ENCODE peak calls at places on chromosomes 4 and X, in four cellular contexts. X is fibroblast of lung; O is upper lobe of right lung; D is effector memory CD4-positive, alpha-beta T cell. J is an unnamed sample.

GRCh38 chrX:124212622-124213021 is 119.8 kb upstream of the TEX13D start:
- DNase-seq in D (peak; percentile 11), X (no peak), O (no peak), J (peak; percentile 13)

GRCh38 chr4:124334119-124334518 is 378.4 kb downstream of the ANKRD50 start:
- DNase-seq in X (peak; percentile 94), D (no peak), O (no peak), J (no peak)

GRCh38 chr4:42750091-42750490 is 93.2 kb upstream of the ATP8A1 start:
- DNase-seq in X (no peak), O (no peak), D (no peak), J (peak; percentile 10)

GRCh38 chr4:18722748-18723191 is 701.2 kb upstream of the LCORL start:
- DNase-seq in X (no peak), D (no peak), O (no peak), J (no peak)

GRCh38 chr4:88027611-88028608 is 20.5 kb downstream of the PKD2 start:
- DNase-seq in X (peak; percentile 93), D (no peak), O (no peak), J (no peak)

GRCh38 chr4:186728631-186729271 is 5.1 kb upstream of the FAT1 start:
- DNase-seq in D (no peak), O (no peak), X (no peak), J (no peak)

GRCh38 chrX:2523911-2524310 is 23.1 kb upstream of the DHRSX start:
- DNase-seq in O (no peak), X (no peak), D (no peak), J (no peak)

GRCh38 chr4:165351359-165352130 is 24.1 kb downstream of the MSMO1 start:
- DNase-seq in X (no peak), O (no peak), D (no peak), J (no peak)

GRCh38 chrX:151402719-151403390 is 5.8 kb downstream of the VMA21 start:
- DNase-seq in X (no peak), D (no peak), O (peak; percentile 60), J (no peak)

GRCh38 chr4:151325320-151326246 is at the start of gene SH3D19:
- DNase-seq in O (peak; percentile 87), D (no peak), X (peak; percentile 58), J (no peak)

GRCh38 chr4:102734591-102735385 is 26.0 kb downstream of the MANBA start:
- DNase-seq in D (no peak), X (peak; percentile 24), O (no peak), J (no peak)

GRCh38 chrX:135396566-135396965 is 25.2 kb upstream of the SMIM10L2A start:
- DNase-seq in X (no peak), D (no peak), O (no peak), J (no peak)

GRCh38 chrX:3262906-3263305 is 83.5 kb downstream of the MXRA5 start:
- DNase-seq in D (no peak), O (no peak), X (peak; percentile 85), J (no peak)

GRCh38 chr4:173038192-173038896 is 130.3 kb upstream of the GALNT7 start:
- DNase-seq in X (no peak), D (no peak), O (no peak), J (no peak)

GRCh38 chrX:18146954-18147353 is 73.7 kb downstream of the BEND2 start:
- DNase-seq in X (peak; percentile 17), D (no peak), O (no peak), J (no peak)

GRCh38 chr4:122700178-122700725 is 32.3 kb upstream of the BBS12 start:
- DNase-seq in O (no peak), X (peak; percentile 61), D (no peak), J (no peak)

GRCh38 chr4:66501986-66502385 is 831.7 kb upstream of the EPHA5 start:
- DNase-seq in X (no peak), O (no peak), D (no peak), J (no peak)

GRCh38 chr4:2754848-2755820 is 1.0 kb downstream of the TNIP2 start:
- DNase-seq in X (no peak), O (no peak), D (no peak), J (no peak)

GRCh38 chr4:88107406-88108107 is 50.9 kb downstream of the ABCG2 start:
- DNase-seq in O (no peak), D (no peak), X (peak; percentile 43), J (no peak)

GRCh38 chr4:6324461-6324998 is 54.9 kb downstream of the WFS1 start:
- DNase-seq in D (no peak), O (no peak), X (no peak), J (no peak)

GRCh38 chrX:135591871-135592270 is 71.4 kb downstream of the INTS6L start:
- DNase-seq in X (no peak), D (no peak), O (no peak), J (no peak)

GRCh38 chr4:48780867-48781219 is 764 bp upstream of the FRYL start:
- DNase-seq in X (peak; percentile 49), O (no peak), D (peak; percentile 34), J (peak; percentile 8)

GRCh38 chr4:132299866-132300265 is 849.2 kb upstream of the PCDH10 start:
- DNase-seq in D (no peak), O (no peak), X (peak; percentile 76), J (no peak)

GRCh38 chrX:85993539-85994197 is 53.7 kb downstream of the CHM start:
- DNase-seq in X (no peak), D (no peak), O (no peak), J (no peak)

GRCh38 chr4:46073778-46074177 is 50.1 kb downstream of the GABRG1 start:
- DNase-seq in O (no peak), X (no peak), D (no peak), J (no peak)

GRCh38 chr4:16824278-16824806 is 74.1 kb downstream of the LDB2 start:
- DNase-seq in D (no peak), X (no peak), O (no peak), J (no peak)

GRCh38 chr4:120228086-120228485 is 161.4 kb upstream of the MAD2L1 start:
- DNase-seq in D (no peak), O (no peak), X (peak; percentile 60), J (no peak)

GRCh38 chr4:85828295-85828910 is 353.5 kb downstream of the ARHGAP24 start:
- DNase-seq in X (no peak), O (no peak), D (no peak), J (no peak)

GRCh38 chrX:24619647-24620046 is 27.5 kb downstream of the PCYT1B start:
- DNase-seq in D (no peak), X (peak; percentile 62), O (no peak), J (no peak)

GRCh38 chrX:153848325-153848724 is 18.0 kb upstream of the PDZD4 start:
- DNase-seq in X (no peak), D (no peak), O (no peak), J (no peak)

GRCh38 chrX:70171636-70172035 is 5.6 kb upstream of the DGAT2L6 start:
- DNase-seq in X (no peak), D (no peak), O (no peak), J (no peak)

GRCh38 chrX:6026484-6026883 is 202.2 kb downstream of the NLGN4X start:
- DNase-seq in O (no peak), X (no peak), D (no peak), J (no peak)

GRCh38 chrX:122501652-122502051 is 682.4 kb upstream of the GRIA3 start:
- DNase-seq in O (no peak), D (no peak), X (no peak), J (no peak)

GRCh38 chr4:121717680-121718237 is 21.0 kb upstream of the ANXA5 start:
- DNase-seq in O (no peak), X (peak; percentile 89), D (no peak), J (no peak)

GRCh38 chrX:618761-619450 is 11.7 kb upstream of the SHOX start:
- DNase-seq in D (no peak), O (no peak), X (no peak), J (no peak)

GRCh38 chr4:100189820-100190642 is at the start of gene DDIT4L:
- DNase-seq in X (peak; percentile 34), D (no peak), O (peak; percentile 76), J (no peak)

GRCh38 chr4:142656178-142656577 is 189.9 kb downstream of the INPP4B start:
- DNase-seq in X (peak; percentile 30), O (no peak), D (no peak), J (no peak)
- H3K9me3 ChIP-seq in X (peaks cover 3% of the 10 kb centered on the region), O (peaks cover 37% of the 10 kb centered on the region), D (peaks cover 38% of the 10 kb centered on the region), J (peaks cover 20% of the 10 kb centered on the region)

DNA sequence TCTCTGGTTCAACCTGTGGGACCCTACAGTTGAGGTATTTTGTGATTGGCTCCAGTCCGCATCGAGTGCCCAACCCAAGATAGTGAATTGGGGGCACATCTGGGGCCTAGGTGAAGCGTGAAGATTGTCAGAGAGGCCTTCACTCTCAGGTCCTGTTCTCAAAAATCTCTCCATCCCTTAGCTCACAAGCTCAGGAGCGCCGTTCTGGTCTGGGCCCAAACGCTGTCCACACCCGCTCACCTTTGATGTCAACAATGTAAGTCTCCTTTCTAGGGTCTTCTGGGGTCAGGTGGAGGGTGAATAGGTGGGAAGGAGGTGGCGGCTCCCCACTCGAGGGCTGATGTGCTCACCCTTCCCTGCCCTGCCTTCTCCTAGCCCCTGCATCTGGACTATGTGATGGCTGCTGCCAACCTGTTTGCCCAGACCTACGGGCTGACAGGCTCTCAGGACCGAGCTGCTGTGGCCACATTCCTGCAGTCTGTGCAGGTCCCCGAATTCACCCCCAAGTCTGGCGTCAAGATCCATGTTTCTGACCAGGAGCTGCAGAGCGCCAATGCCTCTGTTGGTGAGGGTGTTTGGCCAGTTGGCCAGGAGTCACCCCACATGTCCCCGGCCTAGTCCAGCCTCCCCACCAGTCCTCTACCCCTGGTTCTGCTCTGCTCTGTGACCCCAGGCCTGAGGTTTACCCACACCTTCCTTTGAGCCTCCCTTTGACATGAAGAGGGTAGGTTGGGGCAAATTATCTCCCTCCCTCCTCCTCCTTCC is 7.6 kb upstream of the CDK16 start:
- DNase-seq in D (no peak), O (no peak), X (no peak), J (no peak)
- H3K9me3 ChIP-seq in D (no peaks in the 10 kb centered on the region), O (no peaks in the 10 kb centered on the region), X (no peaks in the 10 kb centered on the region), J (no peaks in the 10 kb centered on the region)

DNA sequence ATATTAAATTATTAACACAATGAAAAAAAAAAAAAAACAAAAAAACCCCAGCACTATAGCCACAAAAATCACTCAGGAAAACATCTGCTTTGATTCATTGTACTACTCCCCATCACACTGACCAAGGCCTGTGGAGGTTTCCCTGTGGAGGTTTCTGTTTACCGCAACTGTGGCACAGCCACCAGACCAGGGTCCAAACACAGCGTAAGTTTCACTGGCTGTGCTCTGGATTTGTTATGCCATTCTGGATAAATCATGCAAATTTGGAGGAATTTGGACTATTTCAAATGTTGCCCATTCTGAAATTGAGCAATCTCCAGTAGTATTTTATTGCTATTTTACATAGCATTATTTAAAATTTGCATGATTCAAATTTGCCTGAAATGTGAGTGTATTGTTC is 66.0 kb upstream of the ACSL1 start:
- DNase-seq in D (no peak), X (no peak), O (no peak), J (no peak)
- H3K9me3 ChIP-seq in D (no peaks in the 10 kb centered on the region), X (no peaks in the 10 kb centered on the region), O (no peaks in the 10 kb centered on the region), J (no peaks in the 10 kb centered on the region)

DNA sequence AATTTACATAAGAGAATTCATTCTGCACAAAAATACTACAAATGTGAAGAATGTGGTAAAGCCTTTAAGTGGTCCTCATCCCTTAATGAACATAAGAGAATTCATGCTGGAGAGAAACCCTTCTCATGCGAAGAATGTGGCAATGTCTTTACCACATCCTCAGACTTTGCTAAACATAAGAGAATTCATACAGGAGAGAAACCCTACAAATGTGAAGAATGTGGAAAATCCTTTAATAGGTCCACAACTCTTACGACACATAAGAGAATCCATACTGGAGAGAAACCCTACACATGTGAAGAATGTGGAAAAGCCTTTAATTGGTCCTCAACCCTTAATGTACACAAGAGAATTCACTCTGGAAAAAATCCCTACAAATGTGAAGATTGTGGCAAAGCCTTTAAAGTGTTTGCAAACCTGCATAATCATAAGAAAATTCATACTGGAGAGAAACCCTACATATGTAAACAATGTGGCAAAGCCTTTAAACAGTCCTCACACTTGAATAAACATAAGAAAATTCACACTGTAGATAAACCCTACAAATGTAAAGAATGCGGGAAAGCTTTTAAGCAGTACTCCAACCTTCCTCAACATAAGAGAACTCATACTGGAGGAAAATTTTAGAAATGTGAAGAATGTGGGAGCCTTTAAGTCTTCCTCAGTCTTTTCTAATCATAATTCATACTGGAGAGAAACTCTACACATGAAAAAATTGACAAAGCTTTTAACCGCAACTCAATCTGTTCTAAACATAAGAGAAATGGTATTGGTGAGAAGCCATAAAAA is 37.4 kb downstream of the ZNF718 start:
- DNase-seq in X (peak; percentile 7), D (no peak), O (no peak), J (no peak)
- H3K9me3 ChIP-seq in X (peaks cover 2% of the 10 kb centered on the region), D (peaks cover 53% of the 10 kb centered on the region), O (peaks cover 95% of the 10 kb centered on the region), J (peaks cover 40% of the 10 kb centered on the region)